ENCODE peak calls at places on chromosomes 13 and 19, in seven cellular contexts. T is neuronal stem cell, Z is H9, O is trophoblast cell, J is mesendoderm, S is mesenchymal stem cell, X is H1. R is an unnamed sample.

GRCh38 chr13:74193391-74193790 is 59.2 kb upstream of the KLF12 start:
- DNase-seq in T (no peak), Z (no peak), O (no peak), J (no peak), S (no peak), X (no peak), R (no peak)

GRCh38 chr19:46546194-46546896 is 50.7 kb upstream of the PNMA8B start:
- DNase-seq in T (no peak), Z (peak), O (peak), J (peak), S (peak), X (peak), R (peak)

GRCh38 chr13:109541081-109541480 is 245.3 kb downstream of the IRS2 start:
- DNase-seq in T (no peak), Z (no peak), O (no peak), J (no peak), S (no peak), X (no peak), R (no peak)

GRCh38 chr19:14361824-14362223 is 19.4 kb upstream of the ADGRE5 start:
- DNase-seq in T (no peak), Z (peak), O (no peak), J (peak), S (no peak), X (peak), R (no peak)

GRCh38 chr19:5314012-5314906 is 26.4 kb downstream of the PTPRS start:
- DNase-seq in T (no peak), Z (no peak), O (peak), J (no peak), S (no peak), X (no peak), R (peak)

GRCh38 chr19:13060233-13060963 is 42.3 kb downstream of the LYL1 start:
- DNase-seq in T (no peak), Z (no peak), O (no peak), J (no peak), S (no peak), X (peak), R (no peak)

GRCh38 chr19:55080121-55080914 is 4.6 kb downstream of the EPS8L1 start:
- DNase-seq in T (no peak), Z (peak), O (peak), J (peak), S (peak), X (peak), R (peak)

GRCh38 chr19:913080-913748 is at the start of gene R3HDM4:
- DNase-seq in T (no peak), Z (peak), O (no peak), J (no peak), S (peak), X (peak), R (peak)

GRCh38 chr19:17243854-17244617 is 1.7 kb downstream of the NR2F6 start:
- DNase-seq in T (no peak), Z (peak), O (peak), J (peak), S (peak), X (peak), R (peak)

GRCh38 chr19:16779539-16780163 is 49.5 kb upstream of the SIN3B start:
- DNase-seq in T (no peak), Z (no peak), O (no peak), J (no peak), S (peak), X (no peak), R (no peak)

GRCh38 chr19:13872695-13873389 is 4.1 kb upstream of the NANOS3 start:
- DNase-seq in T (peak), Z (peak), O (no peak), J (peak), S (no peak), X (peak), R (no peak)

GRCh38 chr13:103351035-103351828 is 285.0 kb upstream of the SLC10A2 start:
- DNase-seq in T (no peak), Z (peak), O (peak), J (peak), S (peak), X (peak), R (no peak)

GRCh38 chr13:23799945-23800344 is 89.3 kb downstream of the MIPEP start:
- DNase-seq in T (no peak), Z (no peak), O (no peak), J (no peak), S (peak), X (no peak), R (peak)

GRCh38 chr13:99320693-99321481 is 13.7 kb upstream of the GPR183 start:
- DNase-seq in T (no peak), Z (no peak), O (no peak), J (no peak), S (peak), X (no peak), R (peak)

GRCh38 chr19:58570770-58571574 is 2.2 kb downstream of the MZF1 start:
- DNase-seq in T (no peak), Z (no peak), O (no peak), J (no peak), S (no peak), X (no peak), R (no peak)

GRCh38 chr13:112818040-112818697 is 128.3 kb downstream of the ATP11A start:
- DNase-seq in T (no peak), Z (no peak), O (no peak), J (no peak), S (no peak), X (no peak), R (no peak)

GRCh38 chr19:49807888-49808675 is 5.0 kb downstream of the FUZ start:
- DNase-seq in T (no peak), Z (no peak), O (no peak), J (no peak), S (no peak), X (no peak), R (no peak)

GRCh38 chr13:80339841-80340642 is 884 bp downstream of the SPRY2 start:
- DNase-seq in T (peak), Z (no peak), O (peak), J (peak), S (peak), X (peak), R (peak)

GRCh38 chr13:50352720-50353491 is 337.7 kb downstream of the KCNRG start:
- DNase-seq in T (no peak), Z (no peak), O (no peak), J (no peak), S (peak), X (no peak), R (no peak)

GRCh38 chr13:58081301-58081820 is 449.8 kb downstream of the PCDH17 start:
- DNase-seq in T (no peak), Z (no peak), O (no peak), J (no peak), S (no peak), X (no peak), R (no peak)

GRCh38 chr13:32381539-32381938 is 46.4 kb downstream of the N4BP2L1 start:
- DNase-seq in T (peak), Z (peak), O (peak), J (peak), S (peak), X (no peak), R (peak)

GRCh38 chr13:80305737-80306136 is 35.2 kb downstream of the SPRY2 start:
- DNase-seq in T (no peak), Z (no peak), O (no peak), J (no peak), S (no peak), X (no peak), R (no peak)

GRCh38 chr13:27170221-27170520 is 1.4 kb downstream of the USP12 start:
- DNase-seq in T (no peak), Z (no peak), O (no peak), J (no peak), S (peak), X (no peak), R (peak)

GRCh38 chr13:36819811-36820140 is 754 bp downstream of the RFXAP start:
- DNase-seq in T (peak), Z (peak), O (no peak), J (peak), S (peak), X (no peak), R (peak)

GRCh38 chr13:20422362-20422761 is 103.3 kb downstream of the CRYL1 start:
- DNase-seq in T (no peak), Z (no peak), O (no peak), J (no peak), S (no peak), X (no peak), R (no peak)

GRCh38 chr13:24727731-24728601 is 36.0 kb upstream of the RNF17 start:
- DNase-seq in T (peak), Z (peak), O (peak), J (peak), S (peak), X (peak), R (peak)

GRCh38 chr13:49791214-49791752 is 1.2 kb downstream of the KPNA3 start:
- DNase-seq in T (no peak), Z (no peak), O (no peak), J (peak), S (peak), X (no peak), R (peak)

GRCh38 chr19:9917322-9917721 is 19.0 kb downstream of the OLFM2 start:
- DNase-seq in T (no peak), Z (peak), O (no peak), J (peak), S (peak), X (no peak), R (peak)

DNA sequence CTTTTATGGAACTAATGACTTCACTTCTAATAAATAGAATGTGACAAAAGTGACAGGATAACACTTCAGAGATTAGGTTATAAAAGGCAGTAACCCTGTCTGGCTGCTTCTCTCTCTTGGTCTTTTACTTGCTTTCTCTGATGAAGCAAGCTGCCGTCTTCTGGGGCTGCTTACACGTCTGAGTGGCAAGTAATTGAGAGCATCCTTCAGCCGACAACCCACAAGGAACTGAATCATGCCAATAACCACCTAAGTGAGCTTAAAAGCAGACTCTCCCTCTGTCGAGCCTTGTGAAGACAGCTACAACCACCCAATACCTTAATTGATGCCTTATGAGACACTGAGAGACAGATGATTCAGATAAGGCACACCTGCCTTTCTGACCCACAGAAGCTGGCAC is 1091.2 kb downstream of the SLITRK1 start:
- DNase-seq in T (no peak), Z (no peak), O (no peak), J (no peak), S (no peak), X (no peak), R (no peak)
- H3K27ac ChIP-seq in T (no peak), Z (no peak), O (no peak), J (no peak), S (no peak), X (no peak), R (no peak)

DNA sequence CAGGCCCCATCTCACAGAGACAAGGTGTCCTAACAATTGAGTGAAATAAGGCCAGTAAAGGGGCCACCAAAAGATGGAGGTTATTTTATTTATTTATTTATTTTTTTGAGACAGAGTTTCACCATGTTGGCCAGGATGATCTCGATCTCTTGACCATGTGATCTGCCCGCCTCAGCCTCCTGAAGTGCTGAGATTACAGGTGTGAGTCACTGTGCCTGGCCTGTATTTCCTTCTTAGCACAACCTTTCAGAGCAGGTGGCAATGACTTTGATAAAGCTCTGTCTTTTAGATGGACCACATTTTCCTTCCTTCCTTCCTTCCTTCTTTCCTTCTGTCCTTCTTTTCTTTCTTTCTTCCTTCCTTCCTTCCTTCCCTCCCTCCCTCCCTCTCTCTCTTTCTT is 11.0 kb upstream of the DOCK6 start:
- DNase-seq in T (no peak), Z (no peak), O (no peak), J (peak), S (no peak), X (no peak), R (no peak)
- H2AK5ac ChIP-seq in T (no peak), Z (no peak), O (no peak), J (no peak), S (no peak), X (no peak), R (no peak)

DNA sequence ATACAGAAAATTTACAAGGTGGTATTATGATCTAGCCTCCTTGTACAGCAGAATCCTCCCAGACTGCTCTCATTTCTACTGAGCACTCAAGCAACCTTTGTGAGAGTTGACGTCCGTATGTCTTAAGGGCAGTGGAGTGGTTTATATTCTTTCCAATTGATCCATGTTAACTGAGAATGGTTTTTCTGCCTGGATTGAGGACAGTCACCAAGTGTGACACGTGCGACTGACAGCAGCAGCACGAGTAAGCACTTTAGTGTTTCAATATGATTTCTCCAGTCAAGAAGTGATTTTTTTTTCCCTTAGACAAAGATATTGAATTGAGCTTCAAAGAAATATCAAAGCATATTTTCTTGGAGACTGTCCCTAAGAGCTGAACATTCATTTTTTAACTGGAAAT is 901.6 kb downstream of the PCDH9 start:
- DNase-seq in T (no peak), Z (no peak), O (no peak), J (no peak), S (no peak), X (no peak), R (no peak)
- H3K18ac ChIP-seq in T (no peak), Z (no peak), O (no peak), J (no peak), S (no peak), X (no peak), R (no peak)

DNA sequence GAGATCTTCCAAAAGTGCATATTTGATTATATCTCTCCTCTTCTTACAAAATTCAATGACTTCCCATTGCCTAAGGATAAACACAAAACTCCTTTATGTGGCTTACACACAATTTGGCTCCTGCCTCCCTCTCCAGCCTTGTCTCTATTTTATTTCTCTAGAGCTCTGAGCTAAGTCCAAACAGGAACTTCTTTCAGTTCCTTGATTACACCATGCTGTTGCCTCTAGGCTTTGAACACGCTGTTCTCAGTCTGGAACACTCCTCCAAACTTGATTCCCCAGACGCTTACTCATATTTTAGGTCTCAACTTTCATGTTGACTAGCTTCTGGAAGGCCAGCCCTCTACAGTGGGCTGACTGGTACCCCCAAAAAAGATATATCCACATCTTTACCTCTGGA is 258.5 kb downstream of the COG6 start:
- DNase-seq in T (no peak), Z (no peak), O (no peak), J (no peak), S (peak), X (no peak), R (no peak)
- H3K27ac ChIP-seq in T (no peak), Z (no peak), O (no peak), J (no peak), S (no peak), X (no peak), R (no peak)

DNA sequence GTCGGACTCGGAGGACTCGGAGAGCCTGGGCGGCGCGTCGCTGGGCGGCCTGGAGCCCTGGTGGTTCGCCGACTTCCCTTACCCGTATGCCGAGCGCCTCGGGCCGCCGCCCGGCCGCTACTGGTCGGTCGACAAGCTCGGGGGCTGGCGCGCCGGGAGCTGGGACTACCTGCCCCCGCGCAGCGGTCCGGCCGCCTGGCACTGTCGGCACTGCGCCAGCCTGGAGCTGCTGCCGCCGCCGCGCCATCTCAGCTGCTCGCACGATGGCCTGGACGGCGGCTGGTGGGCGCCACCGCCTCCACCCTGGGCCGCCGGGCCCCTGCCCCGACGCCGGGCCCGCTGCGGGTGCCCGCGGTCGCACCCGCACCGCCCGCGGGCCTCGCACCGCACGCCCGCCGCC is 2.5 kb upstream of the GRWD1 start:
- DNase-seq in T (no peak), Z (no peak), O (no peak), J (no peak), S (no peak), X (no peak), R (no peak)
- H2AK5ac ChIP-seq in T (no peak), Z (no peak), O (no peak), J (no peak), S (no peak), X (no peak), R (no peak)

DNA sequence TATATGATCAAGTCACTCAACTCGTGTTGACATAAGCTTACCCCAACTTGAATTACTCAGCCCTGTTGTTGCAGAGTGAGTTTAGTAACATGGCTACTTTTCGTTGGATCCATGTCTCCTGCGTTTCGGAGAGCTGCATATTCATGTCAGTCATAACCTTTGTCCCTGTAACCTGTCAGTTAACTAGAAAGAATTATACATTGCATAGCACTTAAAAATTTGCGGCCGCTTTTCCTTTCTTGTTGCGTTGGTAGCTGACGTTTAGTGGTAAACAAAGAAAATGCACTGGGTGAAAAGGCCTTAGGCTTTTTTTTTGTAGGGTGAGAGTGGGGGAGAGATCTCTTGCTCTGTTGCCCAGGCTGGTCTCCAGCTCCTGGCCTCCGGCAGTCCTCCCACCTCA is 14.2 kb downstream of the ZNF507 start:
- DNase-seq in T (no peak), Z (no peak), O (peak), J (no peak), S (no peak), X (no peak), R (no peak)
- H3K18ac ChIP-seq in T (no peak), Z (no peak), O (no peak), J (no peak), S (no peak), X (no peak), R (no peak)

DNA sequence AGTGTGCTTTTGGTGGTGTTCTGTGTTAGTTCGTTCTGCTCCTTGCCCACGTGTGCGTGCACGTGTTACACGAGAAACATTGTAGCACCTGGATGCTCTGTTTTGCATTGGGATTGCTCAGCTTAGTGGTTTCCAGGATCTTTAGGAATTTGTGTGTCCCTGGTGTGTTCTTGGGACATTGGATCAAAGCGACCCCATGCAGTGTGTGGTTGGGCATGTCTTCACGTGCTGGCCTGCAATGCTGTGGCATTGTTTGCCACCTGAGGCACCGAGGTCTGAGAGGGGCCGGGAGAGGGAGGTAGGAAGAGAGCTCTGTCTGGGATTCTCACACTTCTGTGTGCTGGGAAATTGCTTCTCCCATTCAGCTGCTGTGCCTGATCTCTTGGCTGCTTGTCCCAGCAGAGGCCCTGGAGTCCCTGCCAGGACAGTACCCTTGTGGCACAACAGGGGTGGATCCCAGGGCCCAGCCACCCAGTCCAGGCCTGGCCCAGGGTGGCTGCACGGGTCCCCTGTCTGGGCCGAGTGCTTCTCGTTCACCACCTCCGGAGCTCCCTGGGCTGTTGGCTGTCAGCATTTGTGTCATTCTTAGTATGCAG is 11.3 kb downstream of the PLEKHJ1 start:
- DNase-seq in T (no peak), Z (no peak), O (no peak), J (no peak), S (no peak), X (no peak), R (no peak)
- H3K27ac ChIP-seq in T (no peak), Z (no peak), O (no peak), J (no peak), S (no peak), X (peak), R (no peak)

GRCh38 chr19:38917516-38917915 is 5.5 kb upstream of the CCER2 start:
- DNase-seq in T (no peak), Z (no peak), O (no peak), J (no peak), S (no peak), X (no peak), R (no peak)
- H2AK5ac ChIP-seq in T (no peak), Z (no peak), O (no peak), J (no peak), S (no peak), X (no peak), R (no peak)

GRCh38 chr13:113996912-113997745 is 23.3 kb upstream of the C13orf46 start:
- DNase-seq in T (no peak), Z (no peak), O (no peak), J (no peak), S (no peak), X (no peak), R (no peak)
- H3K18ac ChIP-seq in T (peak), Z (no peak), O (no peak), J (no peak), S (no peak), X (no peak), R (no peak)

R was measured in IMR-90.